ENCODE peak calls at places on chromosome 5, in ten cellular contexts. U is astrocyte of the spinal cord, S is fibroblast of the aortic adventitia, I is PC-9, Y is breast epithelium, R is Peyer's patch, A is A549, W is endodermal cell, N is K562, F is cardiac fibroblast. D is an unnamed sample.

GRCh38 chr5:111389390-111390082 is 122.8 kb downstream of the STARD4 start:
- DNase-seq in S (peak), R (no peak), N (no peak), U (peak), F (peak), Y (no peak), I (no peak), W (no peak), A (peak), D (no peak)

GRCh38 chr5:932628-933250 is 40.1 kb downstream of the TRIP13 start:
- DNase-seq in S (peak), U (no peak), A (no peak), R (peak), Y (no peak), N (no peak), F (no peak), I (no peak), W (no peak), D (no peak)

GRCh38 chr5:64576241-64576640 is 70.4 kb downstream of the RGS7BP start:
- DNase-seq in S (peak), F (peak), U (no peak), R (no peak), N (no peak), A (no peak), W (no peak), Y (no peak), I (no peak), D (no peak)

GRCh38 chr5:74167206-74167929 is 473.2 kb downstream of the ENC1 start:
- DNase-seq in Y (no peak), S (peak), A (peak), R (no peak), F (peak), W (no peak), N (no peak), U (peak), I (no peak), D (no peak)

GRCh38 chr5:34007116-34007674 is 655 bp downstream of the AMACR start:
- DNase-seq in Y (no peak), R (peak), F (peak), W (peak), N (no peak), S (peak), I (peak), A (no peak), U (peak), D (no peak)

GRCh38 chr5:128695791-128696520 is 157.9 kb upstream of the FBN2 start:
- DNase-seq in F (peak), S (no peak), R (no peak), W (peak), Y (no peak), U (no peak), N (no peak), I (no peak), A (no peak), D (no peak)

GRCh38 chr5:120624021-120624563 is 160.0 kb downstream of the PRR16 start:
- DNase-seq in W (no peak), A (no peak), N (no peak), S (peak), Y (no peak), F (peak), R (no peak), I (no peak), U (peak), D (no peak)

GRCh38 chr5:52909192-52909591 is 80.0 kb upstream of the ITGA2 start:
- DNase-seq in R (no peak), I (no peak), S (peak), N (no peak), W (no peak), F (no peak), A (no peak), U (no peak), Y (no peak), D (no peak)

GRCh38 chr5:128174951-128175350 is 91.4 kb downstream of the SLC12A2 start:
- DNase-seq in I (no peak), F (peak), W (no peak), R (no peak), N (no peak), Y (no peak), A (no peak), U (peak), S (peak), D (no peak)

GRCh38 chr5:78755822-78756429 is 107.4 kb upstream of the LHFPL2 start:
- DNase-seq in A (no peak), F (no peak), Y (no peak), R (no peak), N (no peak), U (no peak), W (no peak), S (no peak), I (no peak), D (no peak)

DNA sequence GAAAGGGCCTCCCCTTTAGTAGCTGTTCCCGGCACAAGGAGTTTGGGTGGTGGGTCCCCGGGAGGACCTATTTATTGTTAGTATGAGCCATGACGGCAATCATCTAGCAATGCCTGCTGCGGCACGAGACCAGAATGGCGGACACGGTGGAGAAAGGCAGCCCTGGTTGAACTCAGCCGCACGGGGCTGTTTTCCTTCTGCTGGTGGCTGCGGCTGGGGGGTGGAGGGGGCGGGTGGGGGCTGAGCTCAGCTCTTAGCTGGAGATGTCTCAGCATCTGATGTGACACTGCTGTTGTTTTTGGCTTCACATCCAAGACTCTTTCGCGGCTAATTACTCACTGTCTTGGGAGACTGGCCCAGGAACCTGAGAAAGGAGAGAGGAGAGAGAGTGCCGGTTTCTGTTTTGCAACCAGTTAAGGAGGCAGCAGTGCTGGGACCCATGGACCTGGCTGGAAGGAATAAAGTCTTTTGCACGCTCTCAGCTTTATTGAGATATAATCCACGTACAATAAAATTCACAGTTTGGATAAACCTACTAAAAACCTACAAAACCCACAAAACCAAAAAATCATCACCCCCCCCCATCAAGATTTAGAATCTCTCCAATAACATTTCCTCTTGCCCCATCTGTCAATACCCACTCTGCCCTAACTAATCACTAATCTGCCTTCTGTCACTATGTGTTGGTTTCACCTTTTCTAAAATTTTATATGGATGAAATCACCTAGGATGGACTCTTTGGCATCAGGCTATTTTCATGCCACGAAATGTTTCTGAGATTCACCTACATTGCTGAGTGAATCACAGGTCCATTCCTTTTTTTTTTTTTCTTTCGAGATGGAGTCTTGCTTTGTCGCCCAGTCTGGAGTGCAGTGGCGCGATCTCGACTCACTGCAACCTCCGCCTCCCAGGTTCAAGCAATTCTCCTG is 81.8 kb upstream of the NEURL1B start:
- DNase-seq in F (peak), N (no peak), R (peak), A (no peak), I (no peak), Y (peak), S (peak), W (no peak), U (peak), D (peak)
- H3K4me3 ChIP-seq in F (peak), N (no peak), R (no peak), A (no peak), I (no peak), Y (peak), S (peak), W (no peak), U (peak), D (peak)

DNA sequence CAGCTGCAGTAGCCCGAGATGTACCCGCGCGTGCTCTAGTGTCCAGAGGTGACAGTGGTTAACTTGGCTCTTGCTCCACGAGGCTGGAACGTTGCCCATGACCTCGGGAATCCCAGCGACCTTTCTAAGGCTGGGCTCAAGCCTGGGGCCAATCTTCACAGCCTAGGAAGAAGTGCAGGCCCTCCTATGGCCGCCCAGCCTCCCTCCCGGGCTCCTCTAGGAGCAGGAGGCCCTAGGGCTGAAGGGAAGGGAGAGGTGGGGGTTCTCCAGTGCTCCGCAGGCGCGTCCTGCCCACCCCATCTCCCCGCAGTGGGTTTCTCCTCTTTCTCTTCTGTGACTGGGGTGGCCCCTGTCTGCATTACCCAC is 13.3 kb downstream of the NR2F1 start:
- DNase-seq in I (no peak), R (no peak), W (peak), F (no peak), S (no peak), Y (no peak), A (no peak), U (no peak), N (no peak), D (no peak)
- H3K4me3 ChIP-seq in I (no peak), R (no peak), W (peak), F (no peak), S (no peak), Y (no peak), A (no peak), U (no peak), N (no peak), D (no peak)

GRCh38 chr5:139344177-139344576 is 2.5 kb downstream of the PAIP2 start:
- DNase-seq in N (no peak), S (no peak), R (no peak), Y (no peak), U (no peak), W (peak), I (no peak), A (no peak), F (no peak), D (no peak)
- H3K4me3 ChIP-seq in N (peak), S (peak), R (no peak), Y (no peak), U (no peak), W (peak), I (no peak), A (no peak), F (no peak), D (peak)

GRCh38 chr5:139829471-139829870 is 33.9 kb downstream of the PSD2 start:
- DNase-seq in N (no peak), R (no peak), I (no peak), U (no peak), W (no peak), Y (no peak), S (no peak), A (no peak), F (no peak), D (no peak)
- H3K4me3 ChIP-seq in N (no peak), R (no peak), I (no peak), U (no peak), W (no peak), Y (no peak), S (no peak), A (no peak), F (no peak), D (no peak)

DNA sequence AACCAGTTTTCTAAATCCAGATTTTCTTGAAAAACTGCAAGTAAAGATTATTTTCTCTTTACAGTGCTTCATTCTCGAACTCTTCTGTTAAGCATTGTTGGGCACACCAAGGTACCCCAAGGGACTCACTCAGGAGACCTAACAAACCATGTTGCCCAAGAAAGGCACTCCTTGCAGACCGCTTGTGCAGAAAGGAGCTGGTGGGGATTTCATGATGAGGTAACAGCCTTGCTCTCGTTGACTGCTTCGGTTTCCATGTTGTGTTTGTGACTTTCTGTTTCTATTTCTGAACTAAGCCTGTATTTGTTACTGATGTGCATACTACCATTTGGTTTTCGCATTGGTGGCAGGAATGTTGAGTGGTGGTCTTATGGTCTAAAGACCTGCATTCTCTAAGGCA is 266.6 kb upstream of the DAP start:
- DNase-seq in S (no peak), W (no peak), U (no peak), F (no peak), R (no peak), Y (no peak), A (no peak), N (no peak), I (no peak), D (peak)
- H3K4me3 ChIP-seq in S (no peak), W (no peak), U (no peak), F (no peak), R (no peak), Y (no peak), A (no peak), N (no peak), I (no peak), D (no peak)

GRCh38 chr5:96958977-96959376 is 23.1 kb downstream of the LNPEP start:
- DNase-seq in N (no peak), W (no peak), R (no peak), I (no peak), A (no peak), Y (no peak), S (no peak), U (no peak), F (no peak), D (no peak)

GRCh38 chr5:96961053-96961452 is 25.2 kb downstream of the LNPEP start:
- DNase-seq in A (no peak), Y (no peak), U (no peak), S (no peak), W (no peak), N (no peak), I (no peak), R (no peak), F (peak), D (no peak)

GRCh38 chr5:96966801-96967200 is 30.9 kb downstream of the LNPEP start:
- DNase-seq in F (no peak), R (no peak), S (no peak), A (no peak), I (no peak), Y (no peak), N (no peak), U (no peak), W (no peak), D (no peak)

GRCh38 chr5:96963267-96963666 is 27.4 kb downstream of the LNPEP start:
- DNase-seq in S (peak), I (no peak), W (no peak), R (peak), U (peak), A (no peak), Y (no peak), F (peak), N (peak), D (peak)

DNA sequence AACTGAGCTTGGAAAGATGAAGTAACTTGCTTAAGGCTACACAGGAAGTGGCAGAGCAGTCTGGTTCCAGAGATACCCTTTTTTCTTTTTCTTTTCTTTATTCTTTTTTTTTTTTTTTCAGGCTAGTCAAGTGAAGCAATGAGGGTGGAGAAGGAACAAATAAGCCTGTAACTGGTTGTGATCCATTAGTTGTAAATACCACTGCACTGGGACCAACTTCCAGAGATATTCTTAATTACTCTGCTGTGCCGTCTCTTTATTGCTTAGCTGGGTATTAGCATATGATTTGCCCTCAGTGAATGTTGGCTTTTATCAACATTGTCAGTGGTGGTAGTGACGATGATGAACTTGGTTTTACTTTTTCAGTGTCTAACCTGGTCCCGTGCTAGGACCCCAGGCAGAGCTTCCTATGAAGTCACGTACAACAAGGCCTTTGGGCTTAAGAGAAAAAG is 26.7 kb downstream of the LNPEP start:
- DNase-seq in Y (no peak), S (no peak), F (no peak), R (no peak), I (no peak), W (no peak), A (no peak), N (no peak), U (no peak), D (no peak)
- H3K4me3 ChIP-seq in Y (no peak), S (no peak), F (no peak), R (no peak), I (no peak), W (no peak), A (no peak), N (no peak), U (no peak), D (no peak)

DNA sequence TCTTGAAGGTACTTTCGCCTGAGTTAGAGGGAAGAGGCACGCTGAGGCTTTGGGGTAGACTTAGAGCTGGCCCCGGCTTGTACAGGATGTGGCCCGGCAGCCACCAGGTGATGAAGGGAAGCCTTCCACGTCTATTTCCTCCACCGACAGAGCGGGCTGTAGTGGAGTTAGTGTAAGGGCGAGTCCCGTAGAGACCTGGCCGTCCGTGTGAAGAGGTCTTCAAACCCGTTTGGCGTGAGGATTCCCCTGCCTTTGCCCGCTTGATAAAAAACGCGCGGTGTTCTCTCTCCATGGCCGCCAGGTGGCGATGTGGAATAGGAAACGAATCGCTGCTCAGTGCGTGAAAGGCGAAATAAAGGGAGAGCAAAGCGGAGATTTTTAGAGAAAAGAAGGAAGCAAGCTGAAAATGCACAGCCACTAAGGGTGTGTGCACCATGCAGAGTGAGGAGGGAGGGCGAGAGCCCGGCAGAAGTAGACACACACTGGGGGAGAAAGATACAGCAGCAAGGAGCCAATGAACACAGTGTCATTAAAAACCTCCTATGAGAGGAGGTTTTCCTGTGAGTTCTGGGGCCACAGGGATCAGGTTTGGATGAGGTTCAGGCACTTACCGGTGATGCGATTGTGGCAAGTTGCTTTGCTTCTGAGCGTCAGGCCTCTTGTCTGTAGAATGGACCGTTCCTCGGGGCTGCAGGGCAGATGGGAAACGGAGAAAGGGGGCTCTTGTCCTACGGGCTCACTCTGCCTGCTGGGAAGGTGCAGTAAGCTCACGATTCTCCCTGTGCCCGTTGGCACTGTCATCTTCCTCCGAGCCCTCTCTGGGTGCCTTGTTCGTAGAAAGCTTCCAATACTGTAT is 34.2 kb downstream of the STC2 start:
- DNase-seq in W (peak), F (peak), S (peak), U (peak), N (peak), R (peak), A (peak), I (peak), Y (peak), D (no peak)
- H3K4me3 ChIP-seq in W (no peak), F (no peak), S (peak), U (no peak), N (no peak), R (no peak), A (peak), I (peak), Y (peak), D (peak)

D was measured in esophagus muscularis mucosa.